ENCODE peak calls at places on chromosome 5, in ten cellular contexts. C, L, A, Z, G, P, B, F, R and D are unnamed samples.

GRCh38 chr5:81884871-81885270 is 87.0 kb upstream of the ATG10 start:
- DNase-seq in C (no peak), F (no peak), R (no peak), A (no peak), G (no peak), P (no peak), L (no peak), Z (no peak), B (no peak), D (no peak)

GRCh38 chr5:156529902-156530301 is 202.9 kb downstream of the SGCD start:
- DNase-seq in G (no peak), R (no peak), L (no peak), F (no peak), C (peak), A (no peak), B (no peak), P (no peak), Z (no peak), D (no peak)

GRCh38 chr5:159849437-159850191 is 66.7 kb upstream of the ADRA1B start:
- DNase-seq in R (no peak), F (no peak), P (no peak), B (no peak), C (no peak), Z (no peak), L (peak), A (no peak), G (no peak), D (no peak)

GRCh38 chr5:60649288-60649917 is 50.6 kb downstream of the DEPDC1B start:
- DNase-seq in F (no peak), R (peak), B (no peak), G (no peak), C (peak), L (peak), Z (peak), A (no peak), P (no peak), D (no peak)

GRCh38 chr5:32462618-32463017 is 18.1 kb upstream of the ZFR start:
- DNase-seq in G (no peak), P (no peak), B (no peak), C (peak), L (peak), A (peak), R (no peak), Z (no peak), F (no peak), D (no peak)

GRCh38 chr5:99032234-99033013 is 103.6 kb upstream of the CHD1 start:
- DNase-seq in P (peak), R (peak), G (no peak), L (peak), A (no peak), B (no peak), Z (peak), F (peak), C (peak), D (peak)

GRCh38 chr5:9932770-9933169 is 302.6 kb upstream of the TAS2R1 start:
- DNase-seq in C (no peak), L (no peak), P (no peak), F (no peak), Z (no peak), R (no peak), A (no peak), G (no peak), B (no peak), D (no peak)

GRCh38 chr5:163544041-163544440 is 38.6 kb downstream of the MAT2B start:
- DNase-seq in Z (no peak), A (no peak), F (no peak), R (no peak), G (no peak), L (no peak), C (no peak), P (no peak), B (no peak), D (no peak)

GRCh38 chr5:131067596-131067995 is 97.5 kb downstream of the HINT1 start:
- DNase-seq in P (no peak), G (no peak), R (no peak), A (no peak), C (peak), Z (no peak), L (peak), B (no peak), F (no peak), D (no peak)

GRCh38 chr5:173768267-173768806 is 119.8 kb upstream of the CPEB4 start:
- DNase-seq in B (no peak), G (no peak), C (no peak), F (no peak), R (no peak), Z (no peak), A (no peak), P (no peak), L (no peak), D (no peak)

GRCh38 chr5:2129581-2130272 is 247.0 kb upstream of the IRX4 start:
- DNase-seq in Z (no peak), G (no peak), L (no peak), P (no peak), F (no peak), R (no peak), B (no peak), A (no peak), C (no peak), D (no peak)

GRCh38 chr5:72256536-72256935 is 63.5 kb downstream of the MRPS27 start:
- DNase-seq in Z (no peak), G (no peak), A (no peak), R (no peak), L (no peak), P (no peak), B (no peak), C (no peak), F (no peak), D (no peak)

GRCh38 chr5:115377468-115378217 is 81.2 kb upstream of the CCDC112 start:
- DNase-seq in G (no peak), L (peak), R (no peak), P (no peak), A (no peak), B (no peak), C (peak), F (no peak), Z (no peak), D (no peak)

GRCh38 chr5:157900644-157901043 is 41.7 kb upstream of the CLINT1 start:
- DNase-seq in F (no peak), R (no peak), P (no peak), G (no peak), Z (no peak), C (no peak), A (no peak), B (no peak), L (no peak), D (no peak)

GRCh38 chr5:1031306-1031959 is 22.8 kb downstream of the NKD2 start:
- DNase-seq in Z (no peak), C (no peak), A (no peak), P (no peak), L (no peak), F (no peak), B (no peak), R (no peak), G (no peak), D (no peak)

GRCh38 chr5:67287795-67288194 is 91.2 kb upstream of the CD180 start:
- DNase-seq in P (no peak), B (no peak), A (no peak), R (no peak), L (no peak), G (no peak), Z (no peak), F (no peak), C (no peak), D (no peak)

GRCh38 chr5:94785111-94785510 is 166.6 kb downstream of the SLF1 start:
- DNase-seq in A (no peak), G (no peak), L (no peak), C (no peak), R (no peak), Z (no peak), P (no peak), F (no peak), B (no peak), D (no peak)

GRCh38 chr5:148416921-148417320 is 33.2 kb downstream of the FBXO38 start:
- DNase-seq in G (no peak), P (no peak), R (no peak), Z (no peak), F (no peak), A (no peak), B (no peak), C (no peak), L (no peak), D (no peak)

GRCh38 chr5:72160959-72161358 is 53.7 kb downstream of the MAP1B start:
- DNase-seq in Z (no peak), L (no peak), A (no peak), P (no peak), F (no peak), C (no peak), R (no peak), B (no peak), G (no peak), D (no peak)

GRCh38 chr5:41835625-41836024 is 34.6 kb downstream of the OXCT1 start:
- DNase-seq in Z (no peak), F (peak), G (no peak), R (no peak), L (peak), P (peak), B (peak), C (peak), A (no peak), D (peak)

GRCh38 chr5:53425598-53426516 is 54.6 kb upstream of the FST start:
- DNase-seq in G (no peak), C (peak), L (peak), B (no peak), Z (peak), F (no peak), P (peak), A (no peak), R (no peak), D (peak)

GRCh38 chr5:124908603-124909451 is 162.4 kb upstream of the ZNF608 start:
- DNase-seq in A (no peak), C (peak), B (no peak), F (no peak), Z (no peak), L (peak), R (peak), G (no peak), P (peak), D (no peak)

GRCh38 chr5:142360607-142361120 is 35.8 kb upstream of the SPRY4 start:
- DNase-seq in P (no peak), F (no peak), R (no peak), L (peak), G (no peak), C (no peak), A (no peak), Z (peak), B (no peak), D (peak)

GRCh38 chr5:176674799-176675198 is 27.5 kb downstream of the TSPAN17 start:
- DNase-seq in F (no peak), Z (no peak), L (no peak), P (no peak), B (no peak), G (no peak), A (no peak), C (no peak), R (no peak), D (no peak)

GRCh38 chr5:73419414-73420390 is 28.9 kb downstream of the FOXD1 start:
- DNase-seq in C (no peak), P (no peak), A (no peak), L (no peak), B (peak), Z (no peak), R (no peak), G (no peak), F (no peak), D (peak)

GRCh38 chr5:126098330-126099017 is 324.7 kb upstream of the GRAMD2B start:
- DNase-seq in A (no peak), F (no peak), L (no peak), B (no peak), R (no peak), C (no peak), Z (no peak), G (no peak), P (no peak), D (no peak)